ENCODE peak calls at places on chromosomes 6 and 20, in seven cellular contexts. Y, C, Z, G, H, R and U are unnamed samples.

GRCh38 chr20:20215976-20216727 is 151.8 kb upstream of the INSM1 start:
- DNase-seq in Y (no peak), C (no peak), Z (no peak), G (peak; percentile 20), H (no peak), R (no peak), U (no peak)

GRCh38 chr6:106253194-106253593 is 72.4 kb downstream of the ATG5 start:
- DNase-seq in Y (peak; percentile 44), C (no peak), Z (peak; percentile 80), G (no peak), H (no peak), R (no peak), U (peak; percentile 59)

GRCh38 chr6:157873735-157874344 is 50.8 kb downstream of the SNX9 start:
- DNase-seq in Y (peak; percentile 63), C (peak; percentile 11), Z (peak; percentile 64), G (peak; percentile 82), H (peak; percentile 81), R (peak; percentile 79), U (peak; percentile 92)

GRCh38 chr6:154453329-154453728 is 57.2 kb downstream of the CNKSR3 start:
- DNase-seq in Y (no peak), C (no peak), Z (no peak), G (no peak), H (no peak), R (no peak), U (no peak)

GRCh38 chr6:14309516-14309915 is 191.9 kb downstream of the CD83 start:
- DNase-seq in Y (no peak), C (no peak), Z (no peak), G (no peak), H (no peak), R (no peak), U (no peak)

GRCh38 chr20:58081842-58082241 is 146.6 kb downstream of the ANKRD60 start:
- DNase-seq in Y (peak; percentile 75), C (no peak), Z (no peak), G (no peak), H (no peak), R (no peak), U (peak; percentile 92)

GRCh38 chr20:56924976-56925695 is 296.0 kb downstream of the TFAP2C start:
- DNase-seq in Y (no peak), C (peak; percentile 4), Z (no peak), G (peak; percentile 58), H (peak; percentile 99), R (no peak), U (no peak)

GRCh38 chr20:38997622-38998021 is 35.5 kb downstream of the DHX35 start:
- DNase-seq in Y (no peak), C (no peak), Z (no peak), G (no peak), H (no peak), R (no peak), U (no peak)

GRCh38 chr20:35771367-35771688 is 487 bp upstream of the PHF20 start:
- DNase-seq in Y (no peak), C (no peak), Z (no peak), G (no peak), H (no peak), R (no peak), U (no peak)

GRCh38 chr20:32285621-32286334 is 8.3 kb downstream of the KIF3B start:
- DNase-seq in Y (no peak), C (no peak), Z (peak; percentile 10), G (no peak), H (no peak), R (no peak), U (peak; percentile 53)

GRCh38 chr6:8947900-8948299 is 512.6 kb upstream of the SLC35B3 start:
- DNase-seq in Y (no peak), C (no peak), Z (no peak), G (no peak), H (no peak), R (no peak), U (no peak)

GRCh38 chr6:36676142-36677058 is 2.1 kb upstream of the CDKN1A start:
- DNase-seq in Y (peak; percentile 53), C (no peak), Z (peak; percentile 66), G (no peak), H (peak; percentile 26), R (no peak), U (no peak)

GRCh38 chr6:144619983-144620382 is 334.8 kb downstream of the UTRN start:
- DNase-seq in Y (no peak), C (no peak), Z (peak; percentile 8), G (no peak), H (no peak), R (no peak), U (no peak)

GRCh38 chr6:52213127-52213526 is 27.0 kb downstream of the IL17A start:
- DNase-seq in Y (no peak), C (no peak), Z (no peak), G (no peak), H (no peak), R (no peak), U (no peak)

GRCh38 chr20:55090301-55090700 is 614.9 kb downstream of the DOK5 start:
- DNase-seq in Y (no peak), C (no peak), Z (no peak), G (no peak), H (no peak), R (no peak), U (no peak)

GRCh38 chr6:47476794-47477496 is 644 bp upstream of the CD2AP start:
- DNase-seq in Y (no peak), C (no peak), Z (no peak), G (no peak), H (no peak), R (no peak), U (no peak)

GRCh38 chr20:61803903-61804804 is 261.5 kb downstream of the TAF4 start:
- DNase-seq in Y (no peak), C (no peak), Z (peak; percentile 7), G (no peak), H (peak; percentile 29), R (no peak), U (peak; percentile 77)

GRCh38 chr6:160348209-160348551 is at the start of gene SLC22A3:
- DNase-seq in Y (peak; percentile 30), C (no peak), Z (no peak), G (peak; percentile 52), H (peak; percentile 69), R (no peak), U (peak; percentile 92)

GRCh38 chr20:37345339-37346231 is at the start of gene SRC:
- DNase-seq in Y (peak; percentile 93), C (peak; percentile 8), Z (peak; percentile 60), G (peak; percentile 85), H (peak; percentile 85), R (peak; percentile 49), U (peak; percentile 98)

GRCh38 chr20:50651676-50652075 is 39.7 kb downstream of the RIPOR3 start:
- DNase-seq in Y (no peak), C (no peak), Z (no peak), G (no peak), H (no peak), R (no peak), U (no peak)

GRCh38 chr6:43150051-43150751 is 20.9 kb upstream of the SRF start:
- DNase-seq in Y (no peak), C (no peak), Z (peak; percentile 16), G (peak; percentile 79), H (no peak), R (no peak), U (no peak)

GRCh38 chr6:12927746-12928145 is 211.2 kb downstream of the PHACTR1 start:
- DNase-seq in Y (no peak), C (no peak), Z (no peak), G (no peak), H (no peak), R (no peak), U (no peak)

GRCh38 chr6:130632897-130633296 is 194.3 kb upstream of the SMLR1 start:
- DNase-seq in Y (no peak), C (no peak), Z (no peak), G (no peak), H (peak; percentile 69), R (no peak), U (no peak)

GRCh38 chr6:130629640-130630039 is 197.6 kb upstream of the SMLR1 start:
- DNase-seq in Y (no peak), C (no peak), Z (no peak), G (no peak), H (no peak), R (no peak), U (no peak)

GRCh38 chr6:130628862-130629261 is 198.3 kb upstream of the SMLR1 start:
- DNase-seq in Y (no peak), C (no peak), Z (no peak), G (no peak), H (no peak), R (no peak), U (no peak)

DNA sequence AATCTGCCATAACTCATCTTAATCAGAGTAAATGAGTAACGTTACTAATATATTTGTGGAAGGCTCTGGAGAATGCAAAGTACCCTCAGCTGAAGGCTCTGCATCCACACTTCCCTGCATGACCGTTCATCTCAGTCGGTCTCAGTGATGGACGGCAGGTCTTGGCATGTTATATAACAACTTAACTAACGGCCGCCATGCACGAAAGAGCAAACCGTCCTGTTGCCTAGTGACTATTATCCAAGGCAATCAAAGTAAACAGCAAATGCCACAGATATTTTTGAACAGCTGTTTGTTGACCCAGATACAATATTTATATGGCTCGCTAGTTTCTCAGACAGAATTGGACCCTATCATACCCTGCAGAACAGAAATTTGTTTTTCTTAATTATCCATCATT is 194.9 kb upstream of the SMLR1 start:
- DNase-seq in Y (no peak), C (no peak), Z (no peak), G (peak; percentile 5), H (peak; percentile 3), R (no peak), U (no peak)
- H3K27ac ChIP-seq in Y (no peak overlapping the region), C (no peak overlapping the region), Z (no peak overlapping the region), G (no peak overlapping the region), H (no peak overlapping the region), R (no peak overlapping the region), U (no peak overlapping the region)

GRCh38 chr6:30206799-30207618 is 6.2 kb downstream of the TRIM26 start:
- DNase-seq in Y (peak; percentile 38), C (no peak), Z (peak; percentile 20), G (peak; percentile 23), H (peak; percentile 58), R (no peak), U (peak; percentile 64)
- H3K27ac ChIP-seq in Y (peak overlapping the region; percentile 96), C (no peak overlapping the region), Z (peak overlapping the region; percentile 22), G (peak overlapping the region; percentile 69), H (peak overlapping the region; percentile 78), R (no peak overlapping the region), U (peak overlapping the region; percentile 25)

GRCh38 chr20:63538204-63539091 is 1.3 kb upstream of the PTK6 start:
- DNase-seq in Y (peak; percentile 89), C (no peak), Z (peak; percentile 22), G (peak; percentile 98), H (no peak), R (no peak), U (no peak)

GRCh38 chr20:63541371-63541770 is 4.2 kb upstream of the PTK6 start:
- DNase-seq in Y (no peak), C (no peak), Z (no peak), G (no peak), H (no peak), R (no peak), U (no peak)

GRCh38 chr20:63540417-63541186 is 3.4 kb upstream of the PTK6 start:
- DNase-seq in Y (no peak), C (no peak), Z (peak; percentile 50), G (no peak), H (no peak), R (no peak), U (no peak)

GRCh38 chr20:63539092-63539430 is 1.9 kb upstream of the PTK6 start:
- DNase-seq in Y (no peak), C (no peak), Z (no peak), G (no peak), H (no peak), R (no peak), U (no peak)

GRCh38 chr20:63539441-63540370 is 2.5 kb upstream of the PTK6 start:
- DNase-seq in Y (no peak), C (no peak), Z (no peak), G (no peak), H (no peak), R (no peak), U (no peak)
- H3K27ac ChIP-seq in Y (peak overlapping the region; percentile 96), C (no peak overlapping the region), Z (no peak overlapping the region), G (peak overlapping the region; percentile 89), H (no peak overlapping the region), R (no peak overlapping the region), U (no peak overlapping the region)

GRCh38 chr6:149855741-149856140 is 8.4 kb downstream of the LRP11 start:
- DNase-seq in Y (no peak), C (no peak), Z (no peak), G (no peak), H (no peak), R (no peak), U (no peak)
- H3K27ac ChIP-seq in Y (peak overlapping the region; percentile 91), C (no peak overlapping the region), Z (peak overlapping the region; percentile 79), G (no peak overlapping the region), H (no peak overlapping the region), R (no peak overlapping the region), U (peak overlapping the region; percentile 98)